ENCODE peak calls at places on chromosomes 13 and 19, in four cellular contexts. G is stomach, W is hepatocyte, D is GM23338. I is an unnamed sample. For H3K4me1, the result is how much of the 10 kb centered on the place peaks cover.

GRCh38 chr19:1009976-1010538 is 9.8 kb downstream of the GRIN3B start:
- DNase-seq in D (no peak), W (no peak), G (no peak), I (no peak)

GRCh38 chr19:50861496-50862286 is 7.0 kb downstream of the KLK3 start:
- DNase-seq in D (no peak), G (no peak), W (no peak), I (no peak)

GRCh38 chr13:30334663-30335386 is 27.5 kb upstream of the KATNAL1 start:
- DNase-seq in G (no peak), W (no peak), D (peak), I (peak)

GRCh38 chr19:1122972-1123363 is 19.2 kb downstream of the GPX4 start:
- DNase-seq in D (peak), G (peak), W (peak), I (peak)

GRCh38 chr19:52935434-52935833 is 12.2 kb upstream of the ZNF888 start:
- DNase-seq in D (no peak), W (peak), G (peak), I (no peak)

GRCh38 chr19:12840091-12841079 is 2.1 kb downstream of the MAST1 start:
- DNase-seq in G (peak), D (peak), W (peak), I (peak)

GRCh38 chr19:49064768-49065611 is at the start of gene NTF4:
- DNase-seq in D (peak), G (peak), W (peak), I (peak)

GRCh38 chr19:31626941-31627340 is 277.7 kb upstream of the TSHZ3 start:
- DNase-seq in G (no peak), W (no peak), D (no peak), I (no peak)

GRCh38 chr19:6458695-6459355 is 767 bp downstream of the SLC25A23 start:
- DNase-seq in W (peak), D (no peak), G (peak), I (no peak)

GRCh38 chr13:35851238-35851814 is 279.9 kb downstream of the DCLK1 start:
- DNase-seq in G (no peak), D (no peak), W (no peak), I (no peak)

GRCh38 chr19:33219261-33219812 is 6.3 kb downstream of the SLC7A10 start:
- DNase-seq in W (no peak), D (peak), G (no peak), I (peak)

GRCh38 chr13:25335856-25336255 is 34.4 kb downstream of the NUP58 start:
- DNase-seq in D (no peak), G (no peak), W (no peak), I (no peak)

GRCh38 chr19:10726268-10726667 is 8.4 kb downstream of the DNM2 start:
- DNase-seq in D (no peak), W (no peak), G (peak), I (no peak)

GRCh38 chr19:12872941-12873890 is 8.0 kb downstream of the DNASE2 start:
- DNase-seq in W (peak), D (peak), G (peak), I (peak)

GRCh38 chr13:37074703-37075102 is 15.2 kb upstream of the SUPT20H start:
- DNase-seq in D (peak), W (peak), G (no peak), I (no peak)

GRCh38 chr19:8557637-8558238 is 19.5 kb downstream of the MYO1F start:
- DNase-seq in W (no peak), D (no peak), G (no peak), I (no peak)

GRCh38 chr13:31781064-31781463 is 41.7 kb downstream of the RXFP2 start:
- DNase-seq in W (no peak), D (no peak), G (no peak), I (no peak)

GRCh38 chr13:30346159-30346788 is 38.9 kb upstream of the KATNAL1 start:
- DNase-seq in D (no peak), W (no peak), G (peak), I (no peak)

GRCh38 chr19:21492932-21493906 is 12.2 kb upstream of the ZNF429 start:
- DNase-seq in D (no peak), G (no peak), W (no peak), I (no peak)

GRCh38 chr13:106467406-106468122 is 67.9 kb downstream of the EFNB2 start:
- DNase-seq in G (no peak), W (no peak), D (no peak), I (no peak)

GRCh38 chr13:20702530-20702929 is 969 bp upstream of the IL17D start:
- DNase-seq in D (no peak), W (peak), G (no peak), I (no peak)

GRCh38 chr19:31154021-31154420 is 195.2 kb downstream of the TSHZ3 start:
- DNase-seq in W (no peak), G (no peak), D (no peak), I (no peak)

GRCh38 chr13:82634946-82635345 is 1247.3 kb downstream of the SLITRK1 start:
- DNase-seq in W (no peak), D (no peak), G (no peak), I (no peak)

GRCh38 chr13:62085832-62086231 is 670.2 kb upstream of the PCDH20 start:
- DNase-seq in G (no peak), D (peak), W (no peak), I (no peak)

GRCh38 chr19:29107831-29108230 is 105.1 kb downstream of the UQCRFS1 start:
- DNase-seq in D (no peak), G (no peak), W (no peak), I (no peak)

GRCh38 chr19:10724573-10725071 is 6.7 kb downstream of the DNM2 start:
- DNase-seq in D (no peak), W (no peak), G (no peak), I (no peak)

GRCh38 chr13:79405831-79406596 is at the start of gene RBM26:
- DNase-seq in G (peak), D (peak), W (peak), I (peak)

GRCh38 chr13:79404361-79404760 is 1.7 kb downstream of the RBM26 start:
- DNase-seq in D (no peak), G (no peak), W (no peak), I (no peak)

GRCh38 chr13:79405501-79405830 is 589 bp downstream of the RBM26 start:
- DNase-seq in W (no peak), G (no peak), D (peak), I (peak)

GRCh38 chr13:79406597-79406908 is 498 bp upstream of the RBM26 start:
- DNase-seq in D (no peak), W (no peak), G (no peak), I (no peak)

DNA sequence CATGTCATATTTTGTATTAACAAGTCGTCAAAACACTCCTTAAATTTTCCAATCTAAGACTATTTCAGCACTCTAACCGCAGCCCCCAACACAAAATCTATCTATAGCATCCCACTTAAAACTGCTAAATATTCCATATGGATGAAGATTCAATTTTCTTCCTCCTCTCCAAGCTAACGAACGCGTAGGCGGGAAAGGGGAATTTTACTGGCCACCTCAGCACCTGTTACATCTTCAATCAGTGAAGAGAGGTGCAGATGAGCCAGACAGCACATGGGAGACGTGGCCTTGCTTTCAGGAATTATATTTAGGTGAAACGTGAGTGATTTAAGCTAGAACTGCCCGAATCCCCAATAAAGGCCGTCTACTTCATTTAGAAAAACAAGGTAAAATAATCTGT is 1.1 kb downstream of the RBM26 start:
- DNase-seq in W (no peak), G (no peak), D (peak), I (peak)
- H3K27ac ChIP-seq in W (peak), G (no peak), D (peak), I (peak)

GRCh38 chr19:41222240-41222639 is 3.2 kb downstream of the AXL start:
- DNase-seq in W (no peak), G (no peak), D (no peak), I (no peak)

GRCh38 chr19:41224632-41225031 is 5.6 kb downstream of the AXL start:
- DNase-seq in W (no peak), G (no peak), D (no peak), I (no peak)

GRCh38 chr19:41225238-41226052 is 6.4 kb downstream of the AXL start:
- DNase-seq in W (peak), G (peak), D (peak), I (no peak)

GRCh38 chr19:41221514-41222205 is 2.6 kb downstream of the AXL start:
- DNase-seq in G (no peak), D (no peak), W (no peak), I (no peak)

DNA sequence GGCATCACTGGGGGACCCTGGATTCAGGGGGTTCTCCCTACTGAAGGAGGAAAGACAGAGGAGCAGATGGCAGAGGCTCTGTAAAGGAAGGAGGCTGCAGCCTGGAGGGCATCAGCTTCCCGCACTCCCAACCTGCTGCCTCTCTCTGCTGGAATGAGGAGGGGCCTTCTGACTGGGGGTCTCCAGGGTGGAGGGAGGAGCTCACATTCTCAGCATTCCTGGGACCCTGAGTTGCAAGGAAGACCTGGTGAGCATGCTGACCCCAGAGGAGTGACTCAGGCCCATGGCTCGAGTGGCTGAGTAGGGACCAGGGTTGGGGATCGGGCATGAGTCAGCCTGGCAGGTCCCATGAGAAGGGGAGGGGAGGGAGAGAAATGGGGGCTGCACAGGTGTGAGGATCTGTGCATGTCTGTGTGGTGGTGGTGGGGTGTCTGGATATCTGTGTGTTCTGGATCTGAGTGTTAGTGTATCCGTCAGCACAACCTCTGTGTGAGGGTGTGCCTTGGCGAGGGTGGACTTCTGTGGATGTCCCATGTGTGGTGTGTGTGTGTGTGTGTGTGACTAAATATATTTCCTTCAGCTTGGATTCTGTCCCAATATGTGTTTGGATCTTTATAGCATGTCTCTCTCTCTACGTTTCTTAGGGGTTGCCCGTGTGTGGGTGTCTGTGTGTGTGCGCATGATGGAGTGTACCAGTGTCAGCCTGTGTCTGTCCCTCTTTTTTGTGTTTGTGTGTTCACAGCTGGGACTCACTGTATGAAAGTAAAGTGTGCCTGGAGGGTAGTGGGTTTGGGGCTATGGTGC is 4.6 kb downstream of the AXL start:
- DNase-seq in G (no peak), D (peak), W (peak), I (peak)
- H3K4me1 ChIP-seq in G (half or more), D (under half), W (under half), I (under half)

DNA sequence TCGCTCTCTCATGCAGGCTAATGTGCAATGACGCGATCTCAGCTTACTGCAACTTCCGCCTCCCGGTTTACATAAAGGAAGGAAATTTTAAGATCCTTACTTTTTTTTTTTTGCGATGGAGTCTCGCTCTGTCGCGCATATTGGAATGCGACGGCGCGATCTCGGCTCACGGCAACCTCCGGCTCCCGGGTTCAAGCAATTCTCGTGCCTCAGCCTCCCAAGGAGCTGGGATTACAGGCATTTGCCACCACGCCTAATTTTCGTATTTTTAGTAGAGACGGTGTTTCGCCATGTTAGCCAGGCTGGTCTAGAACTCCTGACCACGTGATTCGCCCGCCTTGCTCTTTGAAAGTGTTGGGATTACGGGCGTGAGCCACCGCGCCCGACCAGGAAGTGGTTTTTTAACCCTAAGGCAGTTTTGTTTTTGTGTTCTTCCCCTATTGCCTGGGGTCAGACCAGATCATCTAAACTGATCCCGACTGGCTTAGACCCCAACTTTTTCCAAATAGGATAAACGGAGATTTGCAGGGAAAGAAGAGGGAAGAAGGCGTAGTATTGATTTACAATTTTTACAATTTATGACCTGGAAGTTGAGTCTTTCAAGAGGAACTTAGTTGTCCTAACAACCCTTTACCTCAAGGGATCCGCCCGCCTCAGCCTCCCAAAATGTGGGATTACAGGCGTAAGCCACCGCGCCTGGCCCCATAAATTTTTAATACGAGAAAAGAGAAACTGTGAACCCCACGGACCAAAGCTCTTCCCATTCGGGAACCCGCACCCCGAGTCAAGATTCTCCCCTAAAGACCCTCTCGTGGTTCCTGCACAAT is 142.0 kb downstream of the ZNF737 start:
- DNase-seq in D (peak), W (peak), G (peak), I (no peak)
- H3K27ac ChIP-seq in D (peak), W (peak), G (peak), I (no peak)

DNA sequence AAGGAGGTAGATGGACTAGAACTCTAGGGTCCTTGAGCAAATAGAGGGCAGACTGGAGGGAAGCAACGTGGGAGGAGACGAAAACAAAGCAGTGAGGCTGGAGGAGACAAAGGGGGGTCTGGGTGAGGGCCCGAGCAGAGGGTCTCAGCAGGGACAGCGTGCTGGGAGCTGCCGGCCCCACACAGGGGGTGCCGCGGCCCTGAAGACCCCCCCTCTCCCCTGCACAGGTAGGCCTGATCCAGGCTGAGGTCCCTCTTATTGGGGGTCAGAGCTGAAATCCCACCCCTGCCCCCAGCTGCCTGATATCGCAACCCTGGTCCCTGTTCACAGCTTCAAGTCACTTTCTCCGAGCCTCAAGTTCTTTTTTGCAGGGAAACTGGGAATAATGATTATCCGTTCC is 8.7 kb downstream of the EPS8L1 start:
- DNase-seq in D (no peak), G (no peak), W (no peak), I (no peak)
- H3K4me1 ChIP-seq in D (under half), G (half or more), W (under half), I (under half)

GRCh38 chr13:46369506-46370268 is 17.4 kb downstream of the RUBCNL start:
- DNase-seq in W (peak), D (no peak), G (no peak), I (peak)
- H3K27ac ChIP-seq in W (peak), D (no peak), G (no peak), I (no peak)

DNA sequence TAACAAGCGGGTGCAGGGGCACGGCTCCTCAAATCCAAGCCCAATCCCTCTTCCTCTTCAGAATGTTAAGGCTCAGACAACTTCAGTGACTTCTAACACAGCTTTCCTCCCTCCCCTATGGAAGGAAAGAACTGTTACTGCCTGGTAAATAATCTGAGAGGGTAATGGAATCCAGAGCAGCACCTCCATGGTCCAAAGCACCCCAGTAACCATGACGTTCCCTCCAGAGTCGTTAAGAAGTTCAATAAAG is 969 bp downstream of the AKT2 start:
- DNase-seq in W (no peak), D (no peak), G (no peak), I (no peak)
- H3K4me1 ChIP-seq in W (under half), D (under half), G (half or more), I (under half)

DNA sequence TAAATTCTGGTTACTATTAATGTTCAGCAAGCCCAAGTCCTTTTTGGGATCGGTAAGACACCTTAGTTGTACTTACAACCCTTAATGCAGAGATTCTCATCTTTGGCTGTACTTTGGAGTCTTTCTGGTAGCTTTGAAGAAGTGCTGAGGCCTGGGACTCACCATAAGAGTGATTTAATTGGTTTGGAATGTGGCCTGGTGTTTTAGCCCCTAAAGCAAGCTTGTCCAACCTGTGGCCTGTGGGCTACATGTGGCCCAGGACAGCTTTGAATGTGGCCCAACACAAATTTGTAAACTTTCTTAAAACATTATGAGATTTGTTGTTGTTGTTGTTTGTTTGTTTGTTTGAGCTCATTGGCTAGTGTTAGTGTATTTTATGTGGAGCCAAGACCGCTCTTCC is 215.3 kb downstream of the ZIC5 start:
- DNase-seq in G (no peak), W (no peak), D (no peak), I (no peak)
- H3K27ac ChIP-seq in G (no peak), W (no peak), D (no peak), I (no peak)

DNA sequence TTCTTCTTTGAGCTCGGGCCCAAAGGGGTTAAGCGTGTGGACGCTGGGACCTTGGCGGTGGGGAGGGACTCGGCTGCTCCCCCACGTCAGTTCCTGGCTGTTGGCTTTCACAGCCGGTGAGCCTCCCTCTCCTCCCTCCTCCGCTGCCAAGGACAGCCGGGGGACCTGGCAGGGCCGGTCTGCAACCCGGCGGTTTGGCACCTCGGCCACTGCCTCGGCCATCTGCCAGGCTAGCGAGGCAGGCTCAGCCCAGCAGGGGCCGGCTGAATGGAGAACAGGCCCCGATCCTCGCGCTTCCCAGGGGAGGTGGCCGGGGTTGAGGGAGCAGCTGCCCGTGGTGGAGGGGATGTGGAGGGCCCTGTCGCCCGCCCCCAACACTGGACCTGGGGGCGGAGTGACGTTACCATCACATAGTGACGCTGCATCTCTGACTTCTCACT is 5.0 kb downstream of the TLE5 start:
- DNase-seq in D (no peak), G (peak), W (peak), I (peak)
- H3K4me1 ChIP-seq in D (under half), G (half or more), W (under half), I (under half)

DNA sequence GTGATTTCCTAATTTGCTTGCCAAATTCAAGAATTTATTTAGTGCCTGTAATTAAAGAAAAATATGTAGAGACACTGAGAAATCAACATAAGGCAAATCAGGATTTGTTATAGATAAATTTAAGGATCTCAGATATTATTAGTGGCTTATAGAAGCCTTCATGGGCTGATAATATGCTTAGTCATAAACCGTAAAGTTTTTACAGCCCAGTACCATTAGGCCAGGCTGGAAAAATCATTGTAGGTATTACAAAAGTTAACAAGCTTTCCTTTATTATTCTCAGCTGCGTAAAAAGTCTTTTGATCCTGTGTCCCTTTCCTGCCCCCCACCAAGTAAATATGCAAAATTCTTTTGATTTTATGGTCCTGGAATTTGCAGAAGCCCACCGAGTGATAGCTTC is 58.2 kb downstream of the SLITRK6 start:
- DNase-seq in G (no peak), W (no peak), D (no peak), I (no peak)
- H3K27ac ChIP-seq in G (no peak), W (no peak), D (peak), I (no peak)

I was measured in SJCRH30.